ENCODE peak calls at places on chromosomes 16 and 17, in nine cellular contexts. C is epithelial cell of esophagus, Z is foreskin fibroblast, N is dorsolateral prefrontal cortex, U is heart left ventricle, J is WTC11, W is brain microvascular endothelial cell, Q is GM12878, G is colonic mucosa. K is an unnamed sample.

GRCh38 chr17:21817791-21818364 is 125.6 kb downstream of the KCNJ18 start:
- DNase-seq in C (no peak), Z (no peak), N (no peak), U (no peak), J (no peak), W (no peak), Q (no peak), G (no peak), K (no peak)

GRCh38 chr16:28823719-28824547 is 1.1 kb downstream of the ATXN2L start:
- DNase-seq in C (peak; percentile 99), Z (peak; percentile 99), N (peak; percentile 94), U (peak; percentile 98), J (peak; percentile 98), W (peak; percentile 97), Q (peak; percentile 86), G (peak; percentile 97), K (peak; percentile 92)

GRCh38 chr17:72270530-72270929 is 149.7 kb downstream of the SOX9 start:
- DNase-seq in C (no peak), Z (peak; percentile 23), N (no peak), U (peak; percentile 8), J (no peak), W (peak; percentile 26), Q (no peak), G (no peak), K (no peak)

GRCh38 chr16:4375717-4376116 is 4.1 kb downstream of the VASN start:
- DNase-seq in C (peak; percentile 59), Z (peak; percentile 50), N (no peak), U (no peak), J (no peak), W (no peak), Q (no peak), G (no peak), K (no peak)

GRCh38 chr17:6936370-6937028 is 59.4 kb upstream of the ALOX12 start:
- DNase-seq in C (no peak), Z (peak; percentile 16), N (peak; percentile 50), U (peak; percentile 61), J (no peak), W (no peak), Q (no peak), G (peak; percentile 42), K (no peak)

GRCh38 chr17:13337864-13338371 is 263.8 kb downstream of the HS3ST3A1 start:
- DNase-seq in C (peak; percentile 52), Z (peak; percentile 86), N (no peak), U (peak; percentile 20), J (no peak), W (peak; percentile 66), Q (no peak), G (peak; percentile 31), K (no peak)

GRCh38 chr16:70663524-70664324 is 17.4 kb downstream of the IL34 start:
- DNase-seq in C (no peak), Z (no peak), N (no peak), U (no peak), J (no peak), W (no peak), Q (no peak), G (no peak), K (no peak)

GRCh38 chr16:72372082-72372615 is 200.2 kb upstream of the PMFBP1 start:
- DNase-seq in C (no peak), Z (peak; percentile 8), N (no peak), U (no peak), J (no peak), W (no peak), Q (no peak), G (no peak), K (no peak)

GRCh38 chr16:67013823-67014640 is 14.9 kb upstream of the CBFB start:
- DNase-seq in C (peak; percentile 34), Z (peak; percentile 73), N (peak; percentile 86), U (peak; percentile 87), J (peak; percentile 67), W (peak; percentile 18), Q (no peak), G (peak; percentile 59), K (peak; percentile 64)

GRCh38 chr16:53559552-53559951 is 56.5 kb upstream of the AKTIP start:
- DNase-seq in C (no peak), Z (no peak), N (no peak), U (no peak), J (no peak), W (no peak), Q (no peak), G (no peak), K (no peak)

GRCh38 chr17:78647030-78647429 is 69.8 kb upstream of the DNAH17 start:
- DNase-seq in C (no peak), Z (no peak), N (no peak), U (no peak), J (no peak), W (no peak), Q (no peak), G (no peak), K (no peak)

GRCh38 chr16:50627419-50627818 is 53.7 kb downstream of the SNX20 start:
- DNase-seq in C (peak; percentile 25), Z (peak; percentile 35), N (peak; percentile 49), U (peak; percentile 52), J (peak; percentile 42), W (no peak), Q (no peak), G (peak; percentile 35), K (no peak)

GRCh38 chr17:9520649-9521435 is 54.8 kb downstream of the STX8 start:
- DNase-seq in C (no peak), Z (no peak), N (no peak), U (no peak), J (no peak), W (no peak), Q (no peak), G (no peak), K (no peak)

DNA sequence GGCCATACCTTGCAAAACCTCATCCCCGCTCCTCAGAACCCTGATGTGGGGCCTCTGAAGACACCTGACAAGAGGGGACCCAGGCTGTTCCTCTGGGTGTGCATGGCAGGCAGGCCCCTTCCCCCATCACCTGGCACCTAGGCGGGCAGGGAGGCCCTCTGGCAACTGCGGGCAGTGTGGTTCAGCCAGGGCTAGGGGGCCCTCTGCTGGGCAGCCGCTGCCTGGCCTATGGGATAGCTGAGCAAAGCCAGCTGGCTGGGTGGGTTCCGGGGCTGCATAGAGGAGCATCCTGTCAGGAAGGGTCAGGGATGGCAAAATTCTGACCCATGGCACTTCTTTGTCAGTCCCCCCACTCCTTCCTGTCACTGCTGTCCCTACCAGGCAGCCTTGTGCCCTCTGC is 228.7 kb upstream of the ASIC2 start:
- DNase-seq in C (no peak), Z (no peak), N (peak; percentile 45), U (no peak), J (peak; percentile 75), W (no peak), Q (no peak), G (peak; percentile 23), K (no peak)
- TF ChIP-seq CTCF in C (no peak), Z (no peak), N (peak; percentile 22), U (no peak), J (peak; percentile 17), W (peak; percentile 19), Q (peak; percentile 52), G (no peak), K (no peak)

DNA sequence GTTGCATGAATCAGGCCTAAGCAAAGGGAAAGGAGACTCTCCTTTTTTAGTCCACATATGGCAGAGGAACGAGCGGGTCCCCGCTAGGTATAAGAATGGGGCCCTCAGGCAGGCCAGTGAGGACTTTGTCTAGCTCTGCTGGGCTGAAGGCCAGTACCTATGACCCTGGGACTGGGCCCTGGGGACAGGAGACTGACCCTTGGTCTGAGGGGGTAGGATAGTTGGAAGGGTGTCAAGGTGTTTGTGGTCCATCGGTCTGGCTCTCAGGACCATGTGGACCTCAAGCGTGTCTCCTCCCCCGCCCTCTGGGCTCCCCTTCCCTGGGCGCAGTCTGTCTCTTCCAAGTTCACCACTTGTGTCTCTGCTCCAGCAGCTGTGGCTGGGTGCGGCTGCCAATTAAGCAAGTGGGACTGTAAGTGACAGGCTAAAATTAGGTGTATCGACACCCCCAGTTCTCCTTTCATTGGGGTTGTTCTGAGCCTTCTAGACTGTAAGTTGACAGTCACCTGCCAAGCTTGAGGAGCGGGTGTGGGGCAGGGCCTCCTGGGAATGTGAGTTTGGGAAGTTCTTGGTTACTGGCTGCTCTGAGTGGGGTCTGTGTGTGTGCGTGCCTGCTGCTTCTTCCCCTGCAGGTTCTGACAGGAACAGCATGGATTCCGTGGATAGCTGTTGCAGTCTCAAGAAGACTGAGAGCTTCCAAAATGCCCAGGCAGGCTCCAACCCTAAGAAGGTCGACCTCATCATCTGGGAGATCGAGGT is 24.5 kb downstream of the AKAP1 start:
- DNase-seq in C (peak; percentile 42), Z (no peak), N (no peak), U (peak; percentile 64), J (peak; percentile 38), W (no peak), Q (no peak), G (peak; percentile 53), K (no peak)
- TF ChIP-seq CTCF in C (peak; percentile 49), Z (no peak), N (no peak), U (peak; percentile 17), J (no peak), W (peak; percentile 34), Q (no peak), G (no peak), K (no peak)

DNA sequence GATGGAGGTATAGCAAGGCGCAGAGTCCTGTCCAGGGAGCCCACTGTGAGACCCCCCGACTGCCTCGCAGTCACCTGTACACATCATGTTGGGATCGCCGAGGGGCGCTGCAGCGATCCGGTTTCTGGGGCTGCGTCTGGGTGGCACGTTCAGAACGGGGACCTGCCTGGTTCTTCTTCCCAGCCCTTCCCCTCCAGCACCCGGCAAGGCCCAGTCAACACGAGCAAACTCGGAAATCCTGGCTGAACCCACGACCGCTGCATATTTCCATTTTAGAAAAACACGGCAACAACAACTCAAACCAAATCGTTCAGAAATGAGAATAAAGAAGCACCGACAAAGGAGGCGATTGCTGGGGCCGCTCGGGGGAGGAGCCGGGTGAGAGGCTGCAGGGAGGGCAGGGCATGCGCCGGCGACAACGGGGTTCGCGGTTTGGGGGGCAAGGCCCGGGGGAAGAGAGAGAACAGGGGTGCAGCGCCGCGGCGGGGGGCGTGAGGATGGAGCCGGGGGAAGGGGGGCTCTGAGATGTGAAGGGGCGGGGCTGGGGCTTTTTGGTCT is 597 bp downstream of the HSDL1 start:
- DNase-seq in C (peak; percentile 28), Z (peak; percentile 53), N (peak; percentile 59), U (no peak), J (peak; percentile 41), W (no peak), Q (no peak), G (peak; percentile 45), K (peak; percentile 35)
- TF ChIP-seq CTCF in C (no peak), Z (peak; percentile 10), N (no peak), U (no peak), J (no peak), W (peak; percentile 40), Q (peak; percentile 8), G (no peak), K (no peak)

DNA sequence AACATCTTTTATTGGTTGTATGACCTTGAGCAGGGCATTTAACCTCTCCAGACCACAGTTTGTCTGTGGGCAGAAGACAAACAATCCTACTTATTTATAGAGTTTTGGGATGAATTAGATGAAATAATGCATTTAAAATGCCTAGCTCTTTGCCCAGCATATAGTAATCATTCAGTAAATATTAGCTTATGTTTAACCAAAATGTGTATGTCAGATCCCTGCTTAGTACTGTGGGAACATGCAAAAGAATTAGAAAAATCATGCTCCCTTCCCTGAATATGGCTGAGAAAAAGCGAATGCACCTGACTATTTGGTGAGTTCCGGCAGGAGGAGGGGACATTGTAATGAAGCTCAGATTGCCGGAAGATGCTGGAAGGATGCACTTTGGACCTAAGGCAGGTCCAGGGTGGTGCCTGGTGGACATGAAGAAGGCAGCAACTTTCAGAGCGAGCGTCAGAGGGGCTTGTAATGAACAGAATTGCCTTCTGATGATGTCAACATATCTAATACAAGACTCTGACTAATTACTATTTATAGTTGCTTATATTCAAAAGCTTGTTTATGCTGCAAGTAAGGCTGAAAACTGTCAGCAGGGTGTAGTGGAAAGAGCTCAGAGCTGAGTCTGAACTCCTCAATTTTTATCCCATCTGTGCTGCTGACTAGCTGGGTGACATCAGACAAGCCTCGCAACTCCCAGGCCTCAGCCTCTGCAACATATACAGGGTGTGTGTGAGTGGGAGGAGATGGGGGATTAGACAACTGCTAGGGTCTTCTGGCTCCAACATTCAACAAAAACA is 221.2 kb downstream of the PRKCA start:
- DNase-seq in C (no peak), Z (peak; percentile 76), N (no peak), U (no peak), J (no peak), W (no peak), Q (no peak), G (peak; percentile 84), K (no peak)
- TF ChIP-seq CTCF in C (no peak), Z (no peak), N (no peak), U (no peak), J (no peak), W (no peak), Q (no peak), G (no peak), K (no peak)